ENCODE peak calls at places on chromosome 20, in five cellular contexts. O is lower leg skin, M is heart left ventricle, H is AG10803, X is fibroblast of villous mesenchyme. Y is an unnamed sample.
A peak's percentile ranks its signal among the peaks of the same experiment; 100 is the strongest.

GRCh38 chr20:3430376-3431069 is 23.1 kb upstream of the DNAAF9 start:
- DNase-seq in O (no peak), M (no peak), H (no peak), X (no peak), Y (no peak)

GRCh38 chr20:16360668-16361067 is 212.6 kb downstream of the KIF16B start:
- DNase-seq in O (no peak), M (no peak), H (no peak), X (no peak), Y (no peak)

GRCh38 chr20:61929971-61930666 is 135.6 kb downstream of the TAF4 start:
- DNase-seq in O (no peak), M (no peak), H (no peak), X (no peak), Y (no peak)

GRCh38 chr20:44438782-44439181 is 36.9 kb upstream of the TTPAL start:
- DNase-seq in O (no peak), M (no peak), H (no peak), X (no peak), Y (no peak)

GRCh38 chr20:62887147-62887859 is 25.7 kb upstream of the TCFL5 start:
- DNase-seq in O (peak; percentile 50), M (peak; percentile 63), H (peak; percentile 83), X (peak; percentile 98), Y (no peak)

GRCh38 chr20:61376541-61377231 is 124.6 kb downstream of the CDH4 start:
- DNase-seq in O (no peak), M (no peak), H (no peak), X (no peak), Y (no peak)

GRCh38 chr20:60057866-60058807 is 99.9 kb downstream of the CDH26 start:
- DNase-seq in O (no peak), M (peak; percentile 49), H (peak; percentile 9), X (peak; percentile 38), Y (no peak)

GRCh38 chr20:48406462-48407235 is 421.1 kb downstream of the PREX1 start:
- DNase-seq in O (no peak), M (no peak), H (no peak), X (no peak), Y (peak; percentile 5)

GRCh38 chr20:51404297-51405060 is 138.0 kb downstream of the NFATC2 start:
- DNase-seq in O (no peak), M (no peak), H (no peak), X (peak; percentile 51), Y (no peak)

GRCh38 chr20:62298577-62299249 is 4.1 kb upstream of the ADRM1 start:
- DNase-seq in O (no peak), M (no peak), H (no peak), X (no peak), Y (no peak)

GRCh38 chr20:50464026-50464724 is 46.0 kb upstream of the PTPN1 start:
- DNase-seq in O (peak; percentile 33), M (peak; percentile 44), H (peak; percentile 55), X (peak; percentile 69), Y (no peak)

GRCh38 chr20:33387177-33387576 is 14.1 kb downstream of the CDK5RAP1 start:
- DNase-seq in O (no peak), M (peak; percentile 64), H (peak; percentile 65), X (peak; percentile 91), Y (no peak)

GRCh38 chr20:48829940-48830339 is 2.1 kb upstream of the PREX1 start:
- DNase-seq in O (no peak), M (no peak), H (no peak), X (no peak), Y (no peak)

GRCh38 chr20:63457737-63458136 is 14.7 kb downstream of the KCNQ2 start:
- DNase-seq in O (peak; percentile 21), M (peak; percentile 44), H (peak; percentile 28), X (no peak), Y (no peak)

GRCh38 chr20:2596673-2597279 is 55.7 kb upstream of the NOP56 start:
- DNase-seq in O (no peak), M (no peak), H (peak; percentile 5), X (no peak), Y (peak; percentile 51)

GRCh38 chr20:50913976-50914375 is 17.3 kb downstream of the ADNP start:
- DNase-seq in O (no peak), M (no peak), H (peak; percentile 70), X (peak; percentile 71), Y (peak; percentile 65)

GRCh38 chr20:52087471-52087870 is 104.1 kb downstream of the ZFP64 start:
- DNase-seq in O (no peak), M (no peak), H (peak; percentile 8), X (no peak), Y (no peak)

GRCh38 chr20:16966276-16966880 is 218.2 kb downstream of the OTOR start:
- DNase-seq in O (no peak), M (no peak), H (no peak), X (no peak), Y (no peak)

GRCh38 chr20:62758226-62758912 is 37.9 kb upstream of the MRGBP start:
- DNase-seq in O (no peak), M (no peak), H (no peak), X (no peak), Y (no peak)

GRCh38 chr20:36465109-36466080 is 75.9 kb upstream of the MYL9 start:
- DNase-seq in O (peak; percentile 72), M (no peak), H (peak; percentile 85), X (peak; percentile 93), Y (no peak)

GRCh38 chr20:14543040-14543439 is 205.6 kb upstream of the FLRT3 start:
- DNase-seq in O (no peak), M (no peak), H (no peak), X (no peak), Y (no peak)

GRCh38 chr20:1652960-1653359 is 4.6 kb downstream of the SIRPG start:
- DNase-seq in O (no peak), M (no peak), H (no peak), X (no peak), Y (no peak)

GRCh38 chr20:44600758-44601562 is 18.6 kb downstream of the PKIG start:
- DNase-seq in O (no peak), M (peak; percentile 50), H (peak; percentile 54), X (no peak), Y (no peak)

GRCh38 chr20:50054626-50055511 is 58.1 kb downstream of the UBE2V1 start:
- DNase-seq in O (no peak), M (no peak), H (peak; percentile 55), X (peak; percentile 63), Y (peak; percentile 44)

GRCh38 chr20:17229256-17229655 is 2.4 kb downstream of the PCSK2 start:
- DNase-seq in O (no peak), M (no peak), H (no peak), X (no peak), Y (no peak)

GRCh38 chr20:37376791-37377190 is 30.9 kb downstream of the SRC start:
- DNase-seq in O (no peak), M (no peak), H (no peak), X (no peak), Y (no peak)

GRCh38 chr20:51750037-51750769 is 18.0 kb downstream of the ATP9A start:
- DNase-seq in O (peak; percentile 79), M (peak; percentile 49), H (peak; percentile 94), X (peak; percentile 79), Y (peak; percentile 72)

GRCh38 chr20:47204008-47204745 is 152.3 kb downstream of the ZMYND8 start:
- DNase-seq in O (no peak), M (no peak), H (peak; percentile 43), X (peak; percentile 49), Y (peak; percentile 22)

GRCh38 chr20:36407196-36407733 is 101.1 kb downstream of the DLGAP4 start:
- DNase-seq in O (no peak), M (no peak), H (peak; percentile 21), X (peak; percentile 3), Y (no peak)

GRCh38 chr20:63488331-63489251 is 10.3 kb downstream of the EEF1A2 start:
- DNase-seq in O (no peak), M (no peak), H (no peak), X (no peak), Y (no peak)

GRCh38 chr20:6008254-6008653 is 45.6 kb downstream of the LRRN4 start:
- DNase-seq in O (peak; percentile 87), M (peak; percentile 21), H (peak; percentile 97), X (peak; percentile 96), Y (peak; percentile 31)
- H3K4me3 ChIP-seq in O (no peak overlapping the region), M (peak overlapping the region; percentile 88), H (peak overlapping the region; percentile 84), X (peak overlapping the region; percentile 79), Y (peak overlapping the region; percentile 85)

GRCh38 chr20:12358006-12358654 is 440.4 kb downstream of the BTBD3 start:
- DNase-seq in O (no peak), M (no peak), H (no peak), X (peak; percentile 12), Y (no peak)
- TF ChIP-seq CTCF in O (no peak), M (no peak), H (peak; percentile 18), X (peak; percentile 42), Y (no peak)

GRCh38 chr20:35223941-35224340 is 2.5 kb upstream of the MMP24 start:
- DNase-seq in O (no peak), M (no peak), H (no peak), X (no peak), Y (no peak)

GRCh38 chr20:35226126-35226774 is at the start of gene MMP24:
- DNase-seq in O (no peak), M (no peak), H (no peak), X (no peak), Y (no peak)

GRCh38 chr20:35224536-35224935 is 2.0 kb upstream of the MMP24 start:
- DNase-seq in O (no peak), M (no peak), H (no peak), X (no peak), Y (no peak)

GRCh38 chr20:35226775-35227681 is 538 bp downstream of the MMP24 start:
- DNase-seq in O (no peak), M (peak; percentile 36), H (peak; percentile 27), X (peak; percentile 45), Y (no peak)

GRCh38 chr20:35225319-35226125 is 968 bp upstream of the MMP24 start:
- DNase-seq in O (no peak), M (no peak), H (no peak), X (peak; percentile 7), Y (no peak)
- H3K4me3 ChIP-seq in O (no peak overlapping the region), M (no peak overlapping the region), H (no peak overlapping the region), X (no peak overlapping the region), Y (no peak overlapping the region)

GRCh38 chr20:34473262-34473883 is 42.8 kb upstream of the DYNLRB1 start:
- DNase-seq in O (peak; percentile 32), M (peak; percentile 49), H (peak; percentile 38), X (peak; percentile 77), Y (peak; percentile 25)

GRCh38 chr20:34472246-34472925 is 43.8 kb upstream of the DYNLRB1 start:
- DNase-seq in O (no peak), M (no peak), H (peak; percentile 67), X (peak; percentile 78), Y (peak; percentile 56)

GRCh38 chr20:34479627-34480026 is 36.6 kb upstream of the DYNLRB1 start:
- DNase-seq in O (no peak), M (no peak), H (no peak), X (no peak), Y (no peak)

DNA sequence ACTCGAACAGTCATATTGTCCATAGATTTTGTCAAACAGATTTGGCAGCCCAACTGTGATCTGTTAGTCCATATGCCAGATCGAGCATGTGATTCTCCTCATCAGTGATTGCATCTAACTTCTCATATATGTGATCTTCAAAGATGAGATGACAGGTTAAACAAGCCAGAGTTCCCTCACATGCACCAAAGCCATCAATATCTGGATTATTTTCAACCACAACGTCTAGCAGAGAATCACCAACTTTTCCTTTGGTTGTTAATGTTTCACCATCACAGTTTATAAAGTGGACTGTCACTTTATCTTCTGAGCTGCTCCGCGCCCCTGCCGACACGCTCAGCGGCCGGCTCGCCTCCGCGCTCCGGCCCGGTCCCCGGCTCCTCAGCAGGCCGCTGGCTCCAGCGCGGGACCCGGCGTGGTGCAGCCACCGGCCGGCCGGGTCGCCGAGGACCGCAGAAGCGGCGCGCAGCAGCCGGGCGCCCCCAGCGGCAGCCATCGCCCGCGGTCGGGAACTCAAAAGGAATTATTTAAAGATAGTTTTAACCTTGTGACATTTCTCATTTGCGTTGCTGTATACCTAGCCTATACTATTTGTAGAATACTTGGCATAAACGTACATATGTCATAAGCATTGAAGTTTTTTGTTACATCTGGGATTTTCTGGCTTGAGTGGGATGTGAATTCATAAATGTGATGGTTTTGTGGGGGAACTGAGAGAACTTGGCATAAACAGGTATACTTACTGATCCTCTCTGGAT is 40.1 kb upstream of the DYNLRB1 start:
- DNase-seq in O (no peak), M (peak; percentile 57), H (peak; percentile 15), X (peak; percentile 40), Y (no peak)
- TF ChIP-seq CTCF in O (no peak), M (peak; percentile 80), H (peak; percentile 27), X (peak; percentile 41), Y (peak; percentile 32)